ENCODE peak calls at places on chromosomes 11 and 22, in nine cellular contexts. D, Y, K, A, M, P, G, N and E are unnamed samples.

GRCh38 chr22:47188337-47189055 is 426.0 kb downstream of the TBC1D22A start:
- DNase-seq in A (no peak), P (no peak), G (no peak), D (peak), K (no peak), Y (no peak), M (no peak), N (no peak), E (no peak)

GRCh38 chr11:48005133-48005532 is 24.8 kb downstream of the PTPRJ start:
- DNase-seq in M (no peak), P (no peak), N (no peak), D (no peak), K (peak), A (no peak), Y (no peak), G (no peak), E (no peak)

GRCh38 chr11:60208146-60208895 is 25.4 kb upstream of the MS4A6A start:
- DNase-seq in D (no peak), Y (no peak), K (no peak), N (peak), M (no peak), P (no peak), A (no peak), G (no peak), E (no peak)

GRCh38 chr22:24471570-24471969 is 23.6 kb upstream of the UPB1 start:
- DNase-seq in K (peak), A (no peak), Y (no peak), G (no peak), P (peak), M (no peak), D (no peak), N (peak), E (peak)

GRCh38 chr22:48004936-48005335 is 1242.5 kb downstream of the TBC1D22A start:
- DNase-seq in N (no peak), M (no peak), P (no peak), Y (no peak), A (no peak), K (no peak), D (no peak), G (no peak), E (no peak)

GRCh38 chr11:74278721-74279148 is 32.7 kb downstream of the P4HA3 start:
- DNase-seq in N (peak), Y (peak), D (no peak), G (no peak), A (no peak), K (peak), P (peak), M (no peak), E (peak)

GRCh38 chr11:46673713-46674462 is 26.5 kb downstream of the ARHGAP1 start:
- DNase-seq in K (no peak), G (no peak), D (no peak), N (no peak), M (no peak), P (no peak), A (no peak), Y (no peak), E (no peak)

GRCh38 chr22:38069372-38070249 is 12.4 kb downstream of the PICK1 start:
- DNase-seq in K (peak), P (peak), M (no peak), Y (no peak), D (no peak), N (no peak), A (no peak), G (no peak), E (peak)

GRCh38 chr11:68977781-68978625 is 2.8 kb downstream of the MRGPRD start:
- DNase-seq in P (no peak), A (no peak), N (no peak), M (no peak), K (no peak), D (no peak), G (no peak), Y (no peak), E (no peak)

GRCh38 chr22:45235101-45235777 is 5.5 kb downstream of the KIAA0930 start:
- DNase-seq in N (no peak), P (no peak), M (no peak), D (no peak), A (no peak), Y (no peak), K (no peak), G (no peak), E (no peak)

GRCh38 chr11:78350646-78351165 is 66.9 kb downstream of the GAB2 start:
- DNase-seq in D (no peak), P (no peak), N (peak), G (no peak), K (peak), Y (no peak), A (no peak), M (no peak), E (peak)

GRCh38 chr22:48895831-48896765 is 931.6 kb downstream of the BRD1 start:
- DNase-seq in Y (no peak), D (no peak), K (no peak), M (no peak), A (no peak), N (no peak), P (no peak), G (no peak), E (no peak)

GRCh38 chr11:121249039-121249663 is 43.4 kb upstream of the SC5D start:
- DNase-seq in Y (peak), K (peak), A (no peak), P (no peak), D (peak), M (no peak), N (peak), G (peak), E (peak)

GRCh38 chr11:1275021-1275420 is 34.4 kb downstream of the TOLLIP start:
- DNase-seq in D (no peak), K (no peak), M (no peak), A (no peak), Y (no peak), P (no peak), G (no peak), N (no peak), E (no peak)

GRCh38 chr11:111305871-111306270 is 7.5 kb downstream of the POU2AF3 start:
- DNase-seq in G (no peak), A (no peak), N (no peak), D (no peak), K (no peak), M (no peak), Y (no peak), P (no peak), E (no peak)

GRCh38 chr11:64040684-64041267 is 5.0 kb downstream of the FLRT1 start:
- DNase-seq in P (no peak), G (peak), A (no peak), D (no peak), K (no peak), M (no peak), Y (no peak), N (no peak), E (no peak)

GRCh38 chr22:37109242-37109917 is at the start of gene TMPRSS6:
- DNase-seq in P (no peak), N (no peak), M (no peak), K (no peak), Y (no peak), D (no peak), A (no peak), G (no peak), E (no peak)

GRCh38 chr22:49726701-49727101 is 101.0 kb downstream of the BRD1 start:
- DNase-seq in A (no peak), K (no peak), N (no peak), M (no peak), P (no peak), D (no peak), Y (no peak), G (no peak), E (no peak)

GRCh38 chr11:62054484-62055121 is 69.2 kb upstream of the INCENP start:
- DNase-seq in A (no peak), Y (no peak), P (no peak), N (peak), G (peak), K (peak), D (no peak), M (no peak), E (peak)

GRCh38 chr11:117443269-117444186 is 115.9 kb downstream of the CEP164 start:
- DNase-seq in D (peak), A (no peak), K (peak), Y (no peak), G (peak), N (peak), M (no peak), P (peak), E (peak)

GRCh38 chr22:46078241-46079092 is 71.9 kb upstream of the PPARA start:
- DNase-seq in K (peak), N (peak), M (no peak), P (no peak), A (no peak), Y (no peak), G (no peak), D (no peak), E (peak)

GRCh38 chr11:6855971-6856542 is 6.8 kb upstream of the OR10A2 start:
- DNase-seq in A (no peak), N (peak), K (peak), Y (peak), M (no peak), G (no peak), D (no peak), P (peak), E (peak)

GRCh38 chr22:28989484-28989883 is 72.1 kb downstream of the C22orf31 start:
- DNase-seq in G (no peak), M (no peak), P (no peak), N (no peak), Y (no peak), A (no peak), K (no peak), D (no peak), E (peak)

GRCh38 chr11:47946682-47947575 is 33.4 kb upstream of the PTPRJ start:
- DNase-seq in Y (peak), P (peak), G (no peak), K (peak), A (no peak), D (no peak), N (peak), M (no peak), E (peak)

GRCh38 chr11:64314146-64314804 is 3.1 kb downstream of the TRMT112 start:
- DNase-seq in P (no peak), A (no peak), G (no peak), M (no peak), N (no peak), K (no peak), D (no peak), Y (no peak), E (no peak)

GRCh38 chr11:103367650-103368049 is 258.4 kb downstream of the DYNC2H1 start:
- DNase-seq in G (no peak), Y (no peak), N (no peak), A (no peak), D (no peak), P (no peak), K (peak), M (no peak), E (peak)

GRCh38 chr11:128181984-128182383 is 405.4 kb downstream of the ETS1 start:
- DNase-seq in N (no peak), M (no peak), A (no peak), K (no peak), Y (no peak), D (no peak), G (no peak), P (no peak), E (no peak)

GRCh38 chr11:116180806-116181600 is 591.8 kb downstream of the BUD13 start:
- DNase-seq in Y (no peak), N (no peak), P (no peak), K (no peak), G (no peak), A (no peak), D (no peak), M (no peak), E (no peak)

GRCh38 chr11:870127-870413 is 27.4 kb downstream of the TSPAN4 start:
- DNase-seq in N (no peak), M (no peak), K (no peak), Y (no peak), A (no peak), G (peak), P (no peak), D (no peak), E (no peak)

GRCh38 chr11:69662806-69663205 is 12.3 kb downstream of the LTO1 start:
- DNase-seq in N (no peak), G (no peak), M (no peak), Y (no peak), A (no peak), P (no peak), K (no peak), D (no peak), E (no peak)

GRCh38 chr22:29994027-29994715 is 86.1 kb upstream of the HORMAD2 start:
- DNase-seq in K (peak), D (no peak), G (peak), P (peak), A (no peak), M (no peak), Y (peak), N (peak), E (peak)